ENCODE peak calls at places on chromosomes 12 and 14, in four cellular contexts. I is SW480; A is caudate nucleus; P is CD4-positive, alpha-beta memory T cell. H is an unnamed sample.
A peak's percentile ranks its signal among the peaks of the same experiment; 100 is the strongest.

GRCh38 chr12:76031081-76031413 is 529 bp downstream of the PHLDA1 start:
- DNase-seq in I (no peak), A (no peak), P (no peak), H (no peak)

GRCh38 chr12:28759334-28759733 is 389.7 kb upstream of the FAR2 start:
- DNase-seq in I (peak; percentile 42), A (no peak), P (no peak), H (no peak)

GRCh38 chr14:81436296-81437138 is 36.4 kb upstream of the STON2 start:
- DNase-seq in I (peak; percentile 80), A (no peak), P (peak; percentile 10), H (peak; percentile 11)

GRCh38 chr14:55138091-55138490 is 9.0 kb downstream of the LGALS3 start:
- DNase-seq in I (no peak), A (no peak), P (no peak), H (no peak)

GRCh38 chr14:105072381-105072861 is 7.2 kb upstream of the GPR132 start:
- DNase-seq in I (no peak), A (no peak), P (no peak), H (no peak)

GRCh38 chr12:22874151-22874550 is 249.2 kb downstream of the ETNK1 start:
- DNase-seq in I (no peak), A (no peak), P (no peak), H (no peak)

GRCh38 chr14:92105845-92106094 is 612 bp downstream of the ATXN3 start:
- DNase-seq in I (peak; percentile 57), A (no peak), P (no peak), H (no peak)

GRCh38 chr14:100453930-100454329 is 130.8 kb downstream of the SLC25A47 start:
- DNase-seq in I (no peak), A (no peak), P (no peak), H (no peak)

GRCh38 chr12:59407799-59408198 is 188.0 kb upstream of the SLC16A7 start:
- DNase-seq in I (no peak), A (no peak), P (no peak), H (no peak)

GRCh38 chr14:54881761-54882401 is 20.7 kb downstream of the GCH1 start:
- DNase-seq in I (no peak), A (no peak), P (peak; percentile 54), H (peak; percentile 47)

GRCh38 chr12:32163596-32163995 is 56.9 kb downstream of the BICD1 start:
- DNase-seq in I (no peak), A (no peak), P (no peak), H (no peak)

GRCh38 chr14:80055912-80056801 is 155.1 kb downstream of the DIO2 start:
- DNase-seq in I (peak; percentile 52), A (no peak), P (no peak), H (no peak)

GRCh38 chr12:78290606-78291345 is 460.1 kb downstream of the NAV3 start:
- DNase-seq in I (no peak), A (no peak), P (no peak), H (no peak)

GRCh38 chr12:53336137-53336785 is at the start of gene SP7:
- DNase-seq in I (no peak), A (no peak), P (no peak), H (no peak)

GRCh38 chr14:96727076-96727475 is 70.1 kb upstream of the VRK1 start:
- DNase-seq in I (no peak), A (no peak), P (no peak), H (no peak)

GRCh38 chr14:77659822-77660221 is 43.4 kb upstream of the SPTLC2 start:
- DNase-seq in I (no peak), A (no peak), P (no peak), H (no peak)

GRCh38 chr12:49288412-49288853 is 6.5 kb upstream of the PRPH start:
- DNase-seq in I (peak; percentile 50), A (no peak), P (peak; percentile 69), H (peak; percentile 63)

H was measured in central memory CD4-positive, alpha-beta T cell.